ENCODE peak calls at places on chromosome 9, in four cellular contexts. J is NCI-H1436, D is tibial artery, V is NCI-H2107. U is an unnamed sample.

GRCh38 chr9:92188969-92189781 is 74.0 kb upstream of the SPTLC1 start:
- DNase-seq in J (no peak), D (no peak), V (no peak), U (no peak)

GRCh38 chr9:13443380-13444271 is 164.1 kb upstream of the MPDZ start:
- DNase-seq in J (peak), D (no peak), V (no peak), U (no peak)

GRCh38 chr9:110753734-110754231 is 85.2 kb downstream of the MUSK start:
- DNase-seq in J (no peak), D (no peak), V (no peak), U (no peak)

GRCh38 chr9:127941062-127941925 is 3.6 kb upstream of the DPM2 start:
- DNase-seq in J (no peak), D (no peak), V (no peak), U (no peak)

GRCh38 chr9:19924090-19924489 is 135.3 kb upstream of the SLC24A2 start:
- DNase-seq in J (no peak), D (no peak), V (no peak), U (no peak)

GRCh38 chr9:32177389-32177788 is 207.1 kb upstream of the ACO1 start:
- DNase-seq in J (no peak), D (no peak), V (no peak), U (no peak)

GRCh38 chr9:13728121-13728520 is 448.6 kb upstream of the MPDZ start:
- DNase-seq in J (no peak), D (no peak), V (no peak), U (no peak)

GRCh38 chr9:13555989-13556500 is 276.6 kb upstream of the MPDZ start:
- DNase-seq in J (no peak), D (no peak), V (no peak), U (no peak)

GRCh38 chr9:21081999-21082398 is 4.3 kb upstream of the IFNB1 start:
- DNase-seq in J (no peak), D (no peak), V (no peak), U (no peak)

GRCh38 chr9:22238809-22239684 is 207.6 kb upstream of the DMRTA1 start:
- DNase-seq in J (peak), D (no peak), V (no peak), U (peak)

GRCh38 chr9:129336130-129336528 is 158.1 kb upstream of the IER5L start:
- DNase-seq in J (no peak), D (no peak), V (no peak), U (no peak)

GRCh38 chr9:109403116-109403515 is 82.3 kb upstream of the EPB41L4B start:
- DNase-seq in J (no peak), D (no peak), V (no peak), U (no peak)

U was measured in NCI-H1417.